ENCODE peak calls at places on chromosomes 13 and 19, in four cellular contexts. Y, F, K and T are unnamed samples.

GRCh38 chr19:38634757-38635482 is 12.5 kb upstream of the ACTN4 start:
- DNase-seq in F (peak), K (peak), Y (peak), T (no peak)

GRCh38 chr13:93180376-93180966 is 46.1 kb upstream of the GPC6 start:
- DNase-seq in K (no peak), Y (peak), F (peak), T (no peak)

GRCh38 chr13:76213423-76213904 is 577.3 kb downstream of the LMO7 start:
- DNase-seq in F (no peak), K (no peak), Y (no peak), T (no peak)

GRCh38 chr13:113537205-113537604 is 46.7 kb upstream of the DCUN1D2 start:
- DNase-seq in F (no peak), K (peak), Y (no peak), T (no peak)

GRCh38 chr19:797528-798414 is 519 bp downstream of the PTBP1 start:
- DNase-seq in K (peak), Y (peak), F (peak), T (peak)

GRCh38 chr13:32955881-32956594 is 60.2 kb upstream of the KL start:
- DNase-seq in F (no peak), Y (no peak), K (no peak), T (no peak)

GRCh38 chr13:70896136-70896535 is 787.9 kb upstream of the KLHL1 start:
- DNase-seq in K (no peak), Y (no peak), F (no peak), T (no peak)

GRCh38 chr19:49801966-49802661 is 11.0 kb downstream of the FUZ start:
- DNase-seq in F (peak), K (no peak), Y (peak), T (peak)

GRCh38 chr13:98195054-98195791 is 18.2 kb upstream of the RNF113B start:
- DNase-seq in F (no peak), K (no peak), Y (no peak), T (no peak)

GRCh38 chr19:16928916-16929315 is 40.1 kb downstream of the F2RL3 start:
- DNase-seq in K (peak), F (no peak), Y (no peak), T (no peak)

GRCh38 chr13:97848886-97849285 is 104.6 kb upstream of the IPO5 start:
- DNase-seq in Y (no peak), K (no peak), F (no peak), T (no peak)

DNA sequence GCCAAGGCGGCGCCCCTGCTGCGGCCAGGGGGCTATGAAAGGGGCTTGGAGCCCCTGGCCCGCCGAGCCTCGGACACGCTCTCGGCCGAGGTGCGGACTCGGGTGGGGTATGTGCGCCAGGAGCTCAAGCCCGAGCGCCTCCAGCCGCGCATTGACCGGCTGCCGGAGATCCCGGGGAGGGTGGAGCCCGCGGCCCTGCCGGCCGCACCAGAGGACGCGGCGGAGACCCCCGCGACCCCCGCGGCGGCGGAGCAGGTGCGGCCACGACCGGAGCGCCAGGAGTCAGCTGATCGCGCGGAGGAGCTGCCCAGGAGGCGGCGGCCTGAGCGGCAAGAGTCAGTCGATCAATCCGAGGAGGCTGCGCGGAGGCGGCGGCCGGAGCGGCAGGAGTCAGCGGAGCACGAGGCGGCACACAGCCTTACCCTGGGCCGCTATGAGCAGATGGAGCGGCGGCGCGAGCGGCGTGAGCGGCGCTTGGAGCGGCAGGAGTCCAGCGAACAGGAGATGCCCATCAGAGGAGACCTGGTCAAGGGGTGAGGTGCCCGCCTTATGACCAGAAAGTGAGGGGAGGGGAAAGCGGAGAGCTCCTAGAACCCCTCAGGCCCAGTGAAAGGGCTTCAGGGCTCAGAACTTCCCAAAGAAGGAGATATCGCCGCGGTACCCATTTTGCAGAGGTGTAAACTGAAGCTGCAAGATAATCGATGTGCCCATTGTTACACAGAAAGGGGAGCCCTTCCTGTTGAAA is 8.8 kb upstream of the SHKBP1 start:
- DNase-seq in K (no peak), Y (no peak), F (no peak), T (no peak)
- H3K4me3 ChIP-seq in K (peak), Y (peak), F (peak), T (peak)

GRCh38 chr19:3137139-3137538 is 1.3 kb downstream of the GNA15 start:
- DNase-seq in Y (no peak), K (no peak), F (peak), T (no peak)

GRCh38 chr19:3133793-3134116 is 2.1 kb upstream of the GNA15 start:
- DNase-seq in K (no peak), F (no peak), Y (no peak), T (no peak)

GRCh38 chr19:3135961-3136683 is at the start of gene GNA15:
- DNase-seq in F (no peak), Y (no peak), K (peak), T (peak)

GRCh38 chr19:3138268-3138667 is 2.4 kb downstream of the GNA15 start:
- DNase-seq in K (no peak), F (no peak), Y (no peak), T (no peak)

GRCh38 chr19:3136684-3137055 is 837 bp downstream of the GNA15 start:
- DNase-seq in F (no peak), Y (no peak), K (no peak), T (no peak)
- H3K4me3 ChIP-seq in F (no peak), Y (no peak), K (peak), T (no peak)

GRCh38 chr13:28575200-28575599 is 80.3 kb upstream of the FLT1 start:
- DNase-seq in F (no peak), Y (no peak), K (no peak), T (no peak)
- H3K4me3 ChIP-seq in F (no peak), Y (no peak), K (no peak), T (no peak)

GRCh38 chr19:42174188-42174587 is 41.9 kb upstream of the POU2F2 start:
- DNase-seq in F (no peak), K (no peak), Y (no peak), T (no peak)

GRCh38 chr19:42170052-42170451 is 37.8 kb upstream of the POU2F2 start:
- DNase-seq in F (no peak), K (no peak), Y (no peak), T (no peak)

GRCh38 chr19:42170715-42171114 is 38.5 kb upstream of the POU2F2 start:
- DNase-seq in Y (no peak), F (no peak), K (no peak), T (no peak)

GRCh38 chr19:42173695-42174094 is 41.4 kb upstream of the POU2F2 start:
- DNase-seq in F (no peak), K (no peak), Y (no peak), T (no peak)

DNA sequence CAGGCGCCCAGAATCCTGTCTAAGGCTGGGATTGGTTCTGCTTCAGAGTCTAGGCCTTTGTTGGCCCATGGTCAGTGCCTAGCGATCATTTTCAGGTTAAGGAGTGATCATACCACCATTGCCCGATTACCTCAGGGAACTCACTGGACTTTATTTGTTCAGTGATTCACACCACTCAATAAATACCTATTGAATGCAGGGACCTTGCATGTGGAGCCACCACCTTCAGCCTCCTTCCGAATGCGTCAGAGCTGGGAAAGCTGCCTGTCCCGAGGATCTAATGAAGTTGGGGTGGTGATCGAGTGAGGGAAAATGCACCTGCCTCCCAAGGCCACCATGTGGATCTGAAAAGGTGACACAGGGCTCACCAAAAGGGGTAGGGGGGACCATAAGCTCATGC is 40.0 kb upstream of the POU2F2 start:
- DNase-seq in K (no peak), Y (no peak), F (no peak), T (no peak)
- H3K4me3 ChIP-seq in K (no peak), Y (no peak), F (no peak), T (no peak)